ENCODE peak calls at places on chromosomes 2 and 18, in eight cellular contexts. One of them, this sample, is unnamed.

GRCh38 chr18:44679912-44680270 is 797 bp upstream of the SETBP1 start:
- DNase-seq in adrenal gland: peak
- DNase-seq in neural progenitor cell: peak
- DNase-seq in OCI-LY7: peak
- DNase-seq in upper lobe of left lung: peak
- DNase-seq in nephron progenitor cell: peak
- DNase-seq in ovary: peak
- DNase-seq in SK-N-SH: peak
- DNase-seq in this sample: peak

GRCh38 chr2:163347982-163348842 is 387.6 kb downstream of the FIGN start:
- DNase-seq in neural progenitor cell: peak
- DNase-seq in ovary: peak
- DNase-seq in upper lobe of left lung: peak
- DNase-seq in nephron progenitor cell: peak
- DNase-seq in SK-N-SH: no peak
- DNase-seq in adrenal gland: peak
- DNase-seq in OCI-LY7: no peak
- DNase-seq in this sample: peak

GRCh38 chr2:69768789-69769188 is 26.9 kb downstream of the ANXA4 start:
- DNase-seq in ovary: no peak
- DNase-seq in SK-N-SH: no peak
- DNase-seq in nephron progenitor cell: no peak
- DNase-seq in adrenal gland: no peak
- DNase-seq in upper lobe of left lung: no peak
- DNase-seq in OCI-LY7: no peak
- DNase-seq in neural progenitor cell: no peak
- DNase-seq in this sample: no peak

GRCh38 chr18:10417191-10417590 is 37.2 kb upstream of the APCDD1 start:
- DNase-seq in neural progenitor cell: no peak
- DNase-seq in adrenal gland: no peak
- DNase-seq in SK-N-SH: no peak
- DNase-seq in ovary: no peak
- DNase-seq in upper lobe of left lung: no peak
- DNase-seq in OCI-LY7: no peak
- DNase-seq in nephron progenitor cell: no peak
- DNase-seq in this sample: no peak

GRCh38 chr2:184523732-184524131 is 74.6 kb upstream of the ZNF804A start:
- DNase-seq in nephron progenitor cell: no peak
- DNase-seq in SK-N-SH: no peak
- DNase-seq in neural progenitor cell: no peak
- DNase-seq in adrenal gland: no peak
- DNase-seq in ovary: no peak
- DNase-seq in OCI-LY7: no peak
- DNase-seq in upper lobe of left lung: peak
- DNase-seq in this sample: no peak

GRCh38 chr2:234951386-234952269 is at the start of gene SH3BP4:
- DNase-seq in OCI-LY7: no peak
- DNase-seq in SK-N-SH: peak
- DNase-seq in upper lobe of left lung: peak
- DNase-seq in neural progenitor cell: peak
- DNase-seq in nephron progenitor cell: peak
- DNase-seq in ovary: peak
- DNase-seq in adrenal gland: peak
- DNase-seq in this sample: peak

GRCh38 chr2:50395510-50396300 is 636.2 kb downstream of the NRXN1 start:
- DNase-seq in upper lobe of left lung: no peak
- DNase-seq in OCI-LY7: no peak
- DNase-seq in nephron progenitor cell: no peak
- DNase-seq in neural progenitor cell: no peak
- DNase-seq in SK-N-SH: no peak
- DNase-seq in adrenal gland: no peak
- DNase-seq in ovary: no peak
- DNase-seq in this sample: no peak

GRCh38 chr2:70403267-70404053 is 101.6 kb upstream of the FAM136A start:
- DNase-seq in upper lobe of left lung: no peak
- DNase-seq in ovary: no peak
- DNase-seq in OCI-LY7: no peak
- DNase-seq in adrenal gland: no peak
- DNase-seq in SK-N-SH: no peak
- DNase-seq in neural progenitor cell: no peak
- DNase-seq in nephron progenitor cell: no peak
- DNase-seq in this sample: no peak

GRCh38 chr2:79573895-79574674 is 61.2 kb downstream of the CTNNA2 start:
- DNase-seq in ovary: no peak
- DNase-seq in OCI-LY7: no peak
- DNase-seq in adrenal gland: no peak
- DNase-seq in nephron progenitor cell: no peak
- DNase-seq in SK-N-SH: no peak
- DNase-seq in neural progenitor cell: no peak
- DNase-seq in upper lobe of left lung: no peak
- DNase-seq in this sample: no peak

GRCh38 chr2:72940361-72940760 is 23.0 kb downstream of the EMX1 start:
- DNase-seq in OCI-LY7: no peak
- DNase-seq in adrenal gland: no peak
- DNase-seq in SK-N-SH: no peak
- DNase-seq in ovary: no peak
- DNase-seq in neural progenitor cell: no peak
- DNase-seq in nephron progenitor cell: no peak
- DNase-seq in upper lobe of left lung: no peak
- DNase-seq in this sample: no peak

GRCh38 chr2:102110168-102110567 is 32.4 kb upstream of the IL1R1 start:
- DNase-seq in ovary: no peak
- DNase-seq in SK-N-SH: no peak
- DNase-seq in adrenal gland: no peak
- DNase-seq in nephron progenitor cell: no peak
- DNase-seq in OCI-LY7: no peak
- DNase-seq in neural progenitor cell: no peak
- DNase-seq in upper lobe of left lung: no peak
- DNase-seq in this sample: no peak

GRCh38 chr2:28949617-28950305 is 31.3 kb upstream of the TOGARAM2 start:
- DNase-seq in SK-N-SH: no peak
- DNase-seq in nephron progenitor cell: no peak
- DNase-seq in OCI-LY7: no peak
- DNase-seq in upper lobe of left lung: no peak
- DNase-seq in neural progenitor cell: no peak
- DNase-seq in adrenal gland: no peak
- DNase-seq in ovary: no peak
- DNase-seq in this sample: no peak

GRCh38 chr2:28951910-28952805 is 28.9 kb upstream of the TOGARAM2 start:
- DNase-seq in upper lobe of left lung: no peak
- DNase-seq in adrenal gland: no peak
- DNase-seq in neural progenitor cell: peak
- DNase-seq in OCI-LY7: no peak
- DNase-seq in nephron progenitor cell: no peak
- DNase-seq in SK-N-SH: no peak
- DNase-seq in ovary: no peak
- DNase-seq in this sample: no peak

GRCh38 chr2:28950941-28951630 is 30.0 kb upstream of the TOGARAM2 start:
- DNase-seq in upper lobe of left lung: no peak
- DNase-seq in nephron progenitor cell: no peak
- DNase-seq in adrenal gland: no peak
- DNase-seq in neural progenitor cell: peak
- DNase-seq in SK-N-SH: no peak
- DNase-seq in OCI-LY7: no peak
- DNase-seq in ovary: no peak
- DNase-seq in this sample: no peak

GRCh38 chr2:28955492-28955891 is 25.6 kb upstream of the TOGARAM2 start:
- DNase-seq in nephron progenitor cell: no peak
- DNase-seq in OCI-LY7: no peak
- DNase-seq in SK-N-SH: no peak
- DNase-seq in adrenal gland: no peak
- DNase-seq in neural progenitor cell: no peak
- DNase-seq in ovary: no peak
- DNase-seq in upper lobe of left lung: no peak
- DNase-seq in this sample: no peak

GRCh38 chr2:28952806-28953190 is 28.3 kb upstream of the TOGARAM2 start:
- DNase-seq in ovary: no peak
- DNase-seq in neural progenitor cell: peak
- DNase-seq in nephron progenitor cell: no peak
- DNase-seq in OCI-LY7: peak
- DNase-seq in upper lobe of left lung: no peak
- DNase-seq in SK-N-SH: peak
- DNase-seq in adrenal gland: no peak
- DNase-seq in this sample: no peak
- TF ChIP-seq CTCF in ovary: no peak
- TF ChIP-seq CTCF in neural progenitor cell: peak
- TF ChIP-seq CTCF in nephron progenitor cell: no peak
- TF ChIP-seq CTCF in OCI-LY7: peak
- TF ChIP-seq CTCF in upper lobe of left lung: no peak
- TF ChIP-seq CTCF in SK-N-SH: no peak
- TF ChIP-seq CTCF in adrenal gland: no peak
- TF ChIP-seq CTCF in this sample: no peak

GRCh38 chr2:23363268-23363667 is 21.7 kb upstream of the KLHL29 start:
- DNase-seq in adrenal gland: no peak
- DNase-seq in ovary: no peak
- DNase-seq in OCI-LY7: no peak
- DNase-seq in upper lobe of left lung: no peak
- DNase-seq in SK-N-SH: no peak
- DNase-seq in neural progenitor cell: no peak
- DNase-seq in nephron progenitor cell: no peak
- DNase-seq in this sample: no peak
- TF ChIP-seq CTCF in adrenal gland: no peak
- TF ChIP-seq CTCF in ovary: no peak
- TF ChIP-seq CTCF in OCI-LY7: no peak
- TF ChIP-seq CTCF in upper lobe of left lung: no peak
- TF ChIP-seq CTCF in SK-N-SH: no peak
- TF ChIP-seq CTCF in neural progenitor cell: no peak
- TF ChIP-seq CTCF in nephron progenitor cell: no peak
- TF ChIP-seq CTCF in this sample: no peak

DNA sequence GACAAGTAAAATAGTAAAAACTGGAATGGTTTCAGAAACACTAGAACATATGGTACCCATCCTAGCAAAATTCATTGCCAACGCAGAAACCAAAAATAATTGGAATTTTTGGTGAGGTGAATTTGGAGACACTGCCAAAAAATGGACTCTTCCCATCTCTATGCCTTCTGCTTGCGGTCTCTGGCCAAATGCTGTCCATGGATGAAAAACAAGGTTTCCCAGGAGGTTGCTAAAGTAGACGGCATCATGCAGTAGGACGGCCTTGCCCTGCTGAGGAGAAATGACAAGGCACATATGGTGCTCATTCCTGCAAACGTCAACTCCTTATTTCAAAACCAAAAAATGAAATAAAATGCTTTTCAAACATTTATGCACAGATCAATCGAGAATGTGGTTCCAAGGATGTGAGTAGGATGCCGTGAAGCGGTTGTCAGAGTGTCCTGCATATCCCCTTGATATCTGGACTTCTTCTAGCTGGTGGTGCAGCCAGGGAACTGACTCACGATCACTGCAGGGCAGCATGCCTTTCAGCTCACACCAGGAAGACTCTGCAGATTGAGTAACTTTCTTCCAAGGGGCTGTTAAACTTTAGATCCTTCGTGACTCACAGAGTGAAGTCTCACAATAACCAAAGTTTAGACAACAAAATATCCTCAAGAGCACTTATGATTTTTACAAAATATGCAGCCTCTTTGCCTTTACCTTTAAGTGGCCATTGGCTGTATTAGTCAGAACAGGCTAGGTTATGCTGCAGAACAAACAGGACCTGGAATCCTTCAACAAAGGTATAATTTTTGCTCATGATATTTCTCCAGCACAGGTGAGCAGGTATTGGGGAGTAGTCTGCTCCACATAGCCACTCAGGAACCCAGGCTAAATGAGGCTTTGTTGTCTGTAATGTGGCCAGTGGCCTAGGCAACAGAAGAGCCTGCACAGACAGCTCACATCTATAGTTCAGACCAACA is 149.4 kb upstream of the NDUFV2 start:
- DNase-seq in upper lobe of left lung: no peak
- DNase-seq in adrenal gland: no peak
- DNase-seq in neural progenitor cell: no peak
- DNase-seq in ovary: no peak
- DNase-seq in nephron progenitor cell: no peak
- DNase-seq in OCI-LY7: no peak
- DNase-seq in SK-N-SH: no peak
- DNase-seq in this sample: no peak
- TF ChIP-seq CTCF in upper lobe of left lung: no peak
- TF ChIP-seq CTCF in adrenal gland: no peak
- TF ChIP-seq CTCF in neural progenitor cell: no peak
- TF ChIP-seq CTCF in ovary: no peak
- TF ChIP-seq CTCF in nephron progenitor cell: no peak
- TF ChIP-seq CTCF in OCI-LY7: no peak
- TF ChIP-seq CTCF in SK-N-SH: no peak
- TF ChIP-seq CTCF in this sample: no peak

GRCh38 chr2:237513693-237514092 is 26.6 kb downstream of the MLPH start:
- DNase-seq in OCI-LY7: no peak
- DNase-seq in nephron progenitor cell: no peak
- DNase-seq in neural progenitor cell: no peak
- DNase-seq in upper lobe of left lung: no peak
- DNase-seq in adrenal gland: no peak
- DNase-seq in ovary: peak
- DNase-seq in SK-N-SH: no peak
- DNase-seq in this sample: no peak

GRCh38 chr2:237515166-237515565 is 28.1 kb downstream of the MLPH start:
- DNase-seq in SK-N-SH: no peak
- DNase-seq in OCI-LY7: no peak
- DNase-seq in adrenal gland: no peak
- DNase-seq in upper lobe of left lung: no peak
- DNase-seq in ovary: no peak
- DNase-seq in neural progenitor cell: no peak
- DNase-seq in nephron progenitor cell: no peak
- DNase-seq in this sample: no peak

GRCh38 chr2:237512774-237513466 is 25.9 kb downstream of the MLPH start:
- DNase-seq in upper lobe of left lung: no peak
- DNase-seq in OCI-LY7: peak
- DNase-seq in nephron progenitor cell: peak
- DNase-seq in SK-N-SH: peak
- DNase-seq in adrenal gland: peak
- DNase-seq in ovary: peak
- DNase-seq in neural progenitor cell: peak
- DNase-seq in this sample: peak

GRCh38 chr2:237515621-237516275 is 28.7 kb downstream of the MLPH start:
- DNase-seq in SK-N-SH: no peak
- DNase-seq in OCI-LY7: peak
- DNase-seq in upper lobe of left lung: peak
- DNase-seq in neural progenitor cell: no peak
- DNase-seq in nephron progenitor cell: no peak
- DNase-seq in ovary: no peak
- DNase-seq in adrenal gland: no peak
- DNase-seq in this sample: no peak

DNA sequence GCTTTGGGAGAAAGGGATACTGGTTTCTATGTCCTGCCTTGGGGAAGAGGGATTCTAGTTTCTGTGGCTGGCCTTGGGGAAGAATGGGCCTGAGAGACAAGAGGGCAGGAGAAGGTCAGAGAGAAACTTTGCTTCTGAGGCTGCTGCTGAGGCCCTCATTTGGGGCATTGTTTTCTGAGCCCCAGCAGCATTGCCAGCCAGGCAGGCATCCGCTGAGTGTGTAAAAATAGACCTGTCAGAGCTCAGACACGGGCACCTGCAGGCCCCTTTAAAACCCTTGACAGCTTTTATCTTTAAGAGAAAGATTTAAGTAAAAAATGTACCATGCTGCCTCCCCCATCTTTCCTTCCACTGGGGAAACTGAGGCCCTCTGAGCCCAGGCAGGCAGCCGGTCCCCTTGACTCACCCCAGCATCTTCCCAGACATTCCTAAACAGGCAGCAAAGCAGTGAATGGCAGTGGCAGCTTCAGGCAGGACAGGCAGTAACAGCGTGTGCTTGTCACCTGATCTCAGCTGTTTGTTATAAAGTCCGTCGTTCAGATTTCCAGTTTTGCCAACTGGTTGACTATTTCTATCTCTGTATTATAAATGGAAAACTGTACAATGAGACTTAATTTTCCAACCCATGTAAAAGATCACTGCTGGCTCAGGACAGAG is 27.6 kb downstream of the MLPH start:
- DNase-seq in SK-N-SH: no peak
- DNase-seq in OCI-LY7: peak
- DNase-seq in neural progenitor cell: no peak
- DNase-seq in upper lobe of left lung: no peak
- DNase-seq in adrenal gland: no peak
- DNase-seq in ovary: no peak
- DNase-seq in nephron progenitor cell: no peak
- DNase-seq in this sample: no peak
- TF ChIP-seq CTCF in SK-N-SH: no peak
- TF ChIP-seq CTCF in OCI-LY7: no peak
- TF ChIP-seq CTCF in neural progenitor cell: no peak
- TF ChIP-seq CTCF in upper lobe of left lung: no peak
- TF ChIP-seq CTCF in adrenal gland: no peak
- TF ChIP-seq CTCF in ovary: no peak
- TF ChIP-seq CTCF in nephron progenitor cell: no peak
- TF ChIP-seq CTCF in this sample: no peak